ENCODE peak calls at places on chromosomes 1 and 21, in nine cellular contexts. Q is Calu3; K is CD8-positive, alpha-beta T cell; C is epithelial cell of esophagus; H is psoas muscle; R is HCT116; G is left ventricle myocardium inferior; X is astrocyte of the spinal cord; Y is IMR-90. Z is an unnamed sample.

GRCh38 chr1:8076171-8076570 is 50.1 kb upstream of the ERRFI1 start:
- DNase-seq in Q (no peak), K (no peak), C (no peak), H (no peak), R (no peak), G (no peak), X (no peak), Y (no peak), Z (no peak)

GRCh38 chr1:26792924-26793323 is 5.2 kb downstream of the PIGV start:
- DNase-seq in Q (no peak), K (no peak), C (no peak), H (no peak), R (no peak), G (no peak), X (no peak), Y (no peak), Z (no peak)

GRCh38 chr1:53378932-53379661 is 51.2 kb upstream of the LRP8 start:
- DNase-seq in Q (no peak), K (no peak), C (no peak), H (peak; percentile 14), R (no peak), G (no peak), X (no peak), Y (no peak), Z (no peak)

GRCh38 chr1:226702318-226702956 is 36.6 kb downstream of the ITPKB start:
- DNase-seq in Q (no peak), K (no peak), C (peak; percentile 66), H (no peak), R (no peak), G (no peak), X (peak; percentile 70), Y (peak; percentile 88), Z (no peak)

GRCh38 chr1:221268295-221268694 is 389.1 kb downstream of the HLX start:
- DNase-seq in Q (no peak), K (no peak), C (peak; percentile 49), H (no peak), R (no peak), G (no peak), X (peak; percentile 89), Y (peak; percentile 92), Z (no peak)

GRCh38 chr1:67213164-67213563 is 46.9 kb downstream of the IL23R start:
- DNase-seq in Q (peak; percentile 5), K (no peak), C (peak; percentile 43), H (no peak), R (peak; percentile 22), G (no peak), X (no peak), Y (peak; percentile 17), Z (no peak)

GRCh38 chr1:89552481-89553194 is 28.0 kb downstream of the LRRC8B start:
- DNase-seq in Q (peak; percentile 40), K (no peak), C (peak; percentile 74), H (no peak), R (no peak), G (no peak), X (no peak), Y (no peak), Z (no peak)

GRCh38 chr21:15042531-15042930 is 22.3 kb downstream of the NRIP1 start:
- DNase-seq in Q (no peak), K (no peak), C (no peak), H (no peak), R (no peak), G (no peak), X (no peak), Y (no peak), Z (no peak)

GRCh38 chr1:243973169-243973568 is 77.9 kb upstream of the ZBTB18 start:
- DNase-seq in Q (no peak), K (no peak), C (no peak), H (no peak), R (no peak), G (no peak), X (no peak), Y (no peak), Z (no peak)
- TF ChIP-seq CTCF in Q (no peak), K (no peak), C (no peak), H (no peak), R (no peak), G (no peak), X (no peak), Y (no peak), Z (no peak)

GRCh38 chr1:93734999-93735398 is 53.4 kb upstream of the BCAR3 start:
- DNase-seq in Q (peak; percentile 22), K (no peak), C (no peak), H (no peak), R (no peak), G (no peak), X (no peak), Y (no peak), Z (no peak)

GRCh38 chr1:93729502-93729901 is 47.9 kb upstream of the BCAR3 start:
- DNase-seq in Q (no peak), K (no peak), C (no peak), H (no peak), R (no peak), G (no peak), X (no peak), Y (no peak), Z (no peak)

GRCh38 chr1:93730621-93731020 is 49.0 kb upstream of the BCAR3 start:
- DNase-seq in Q (no peak), K (no peak), C (no peak), H (no peak), R (no peak), G (no peak), X (no peak), Y (no peak), Z (no peak)

GRCh38 chr1:93733340-93733739 is 51.7 kb upstream of the BCAR3 start:
- DNase-seq in Q (no peak), K (no peak), C (no peak), H (no peak), R (no peak), G (no peak), X (no peak), Y (no peak), Z (no peak)

DNA sequence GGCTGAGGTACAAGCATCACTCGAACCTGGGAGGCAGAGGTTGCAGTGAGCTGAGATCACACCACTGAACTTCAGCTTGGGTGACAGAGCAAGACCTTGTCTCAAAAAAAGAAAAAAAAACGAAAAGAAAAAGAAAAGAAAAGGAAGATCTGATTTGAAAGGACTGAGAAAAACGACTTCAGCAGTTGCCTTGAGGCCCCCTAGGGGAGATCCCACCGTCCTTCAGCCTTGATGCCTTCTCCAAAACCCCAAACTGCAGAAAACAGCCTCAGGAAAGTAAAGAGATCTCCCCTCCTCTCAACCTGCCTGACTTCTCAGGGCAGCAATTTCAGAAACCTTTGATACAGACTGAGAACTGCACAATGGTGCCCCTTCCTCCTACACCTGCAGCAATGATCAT is 50.9 kb upstream of the BCAR3 start:
- DNase-seq in Q (no peak), K (no peak), C (no peak), H (no peak), R (no peak), G (no peak), X (no peak), Y (no peak), Z (no peak)
- TF ChIP-seq CTCF in Q (no peak), K (no peak), C (no peak), H (no peak), R (no peak), G (no peak), X (peak; percentile 35), Y (no peak), Z (no peak)

DNA sequence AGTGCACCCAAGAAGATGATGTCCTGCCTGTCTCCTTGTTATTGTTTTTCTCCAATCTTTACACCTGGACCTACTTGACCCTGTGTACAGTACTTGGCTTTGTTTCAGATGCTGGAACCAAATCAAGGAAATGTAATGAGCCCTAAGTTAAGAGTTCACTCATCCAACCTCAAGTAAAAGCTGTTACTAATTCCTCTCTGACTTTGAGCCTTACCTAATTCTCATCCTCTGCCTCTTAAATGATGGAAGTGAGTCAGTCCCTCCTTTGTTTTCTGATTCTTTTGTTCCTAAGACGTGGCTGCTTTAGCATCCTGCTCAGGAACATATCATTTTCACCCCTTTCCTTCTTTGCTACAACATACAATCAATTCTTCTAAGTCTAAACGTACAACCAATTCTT is 15.3 kb upstream of the PLA2G4A start:
- DNase-seq in Q (no peak), K (no peak), C (peak; percentile 59), H (no peak), R (no peak), G (no peak), X (peak; percentile 58), Y (peak; percentile 4), Z (no peak)
- TF ChIP-seq CTCF in Q (no peak), K (no peak), C (no peak), H (no peak), R (no peak), G (no peak), X (no peak), Y (no peak), Z (no peak)

DNA sequence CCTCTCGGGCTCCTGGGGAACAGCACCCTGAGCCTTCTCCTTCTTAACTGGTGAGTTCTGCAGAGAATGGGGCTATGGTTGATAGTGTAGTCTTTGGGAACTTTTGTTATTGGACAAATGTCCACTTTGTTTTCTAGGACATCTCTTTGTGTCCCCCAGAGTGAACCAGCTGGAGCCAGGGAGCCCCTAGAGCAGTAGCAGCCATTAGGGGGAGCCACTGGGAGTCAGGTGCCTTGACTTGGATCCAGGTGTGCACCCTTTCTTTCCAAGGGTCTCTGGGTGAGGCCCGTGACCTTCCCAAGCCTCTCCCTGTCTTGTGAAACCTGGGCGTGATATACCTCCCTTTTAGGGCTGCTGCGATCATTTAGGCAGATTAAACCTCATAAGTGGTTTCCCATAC is 36.9 kb downstream of the ABCG1 start:
- DNase-seq in Q (no peak), K (no peak), C (no peak), H (peak; percentile 14), R (no peak), G (no peak), X (no peak), Y (no peak), Z (no peak)
- TF ChIP-seq CTCF in Q (no peak), K (no peak), C (no peak), H (no peak), R (no peak), G (no peak), X (peak; percentile 13), Y (no peak), Z (no peak)

GRCh38 chr1:222385973-222386372 is 161.9 kb downstream of the HHIPL2 start:
- DNase-seq in Q (no peak), K (no peak), C (no peak), H (no peak), R (no peak), G (no peak), X (no peak), Y (no peak), Z (no peak)

GRCh38 chr1:222385262-222385661 is 162.6 kb downstream of the HHIPL2 start:
- DNase-seq in Q (no peak), K (no peak), C (no peak), H (no peak), R (no peak), G (no peak), X (no peak), Y (no peak), Z (no peak)

GRCh38 chr1:222390181-222390580 is 157.7 kb downstream of the HHIPL2 start:
- DNase-seq in Q (no peak), K (no peak), C (no peak), H (no peak), R (no peak), G (no peak), X (peak; percentile 88), Y (peak; percentile 82), Z (no peak)

GRCh38 chr1:222384536-222384935 is 163.4 kb downstream of the HHIPL2 start:
- DNase-seq in Q (no peak), K (no peak), C (no peak), H (no peak), R (no peak), G (no peak), X (no peak), Y (no peak), Z (no peak)

GRCh38 chr1:222387020-222387816 is 160.7 kb downstream of the HHIPL2 start:
- DNase-seq in Q (no peak), K (no peak), C (peak; percentile 13), H (no peak), R (peak; percentile 16), G (no peak), X (no peak), Y (no peak), Z (no peak)
- TF ChIP-seq CTCF in Q (peak; percentile 21), K (no peak), C (peak; percentile 30), H (no peak), R (peak; percentile 7), G (no peak), X (peak; percentile 27), Y (peak; percentile 5), Z (no peak)